ENCODE peak calls at places on chromosome 14, in nine cellular contexts. U, K, H, O, Z, X, N, L and E are unnamed samples.

GRCh38 chr14:52355016-52355430 is 40.9 kb downstream of the PTGER2 start:
- DNase-seq in U (no peak), K (no peak), H (no peak), O (no peak), Z (no peak), X (peak; percentile 44), N (no peak), L (peak; percentile 95), E (no peak)

GRCh38 chr14:70882771-70883492 is 24.3 kb upstream of the PCNX1 start:
- DNase-seq in U (no peak), K (peak; percentile 6), H (no peak), O (no peak), Z (no peak), X (no peak), N (peak; percentile 70), L (peak; percentile 66), E (no peak)

GRCh38 chr14:79831198-79831890 is 380.0 kb downstream of the DIO2 start:
- DNase-seq in U (no peak), K (no peak), H (no peak), O (no peak), Z (no peak), X (no peak), N (no peak), L (peak; percentile 86), E (no peak)

GRCh38 chr14:21749306-21749868 is 75.8 kb upstream of the OR4E1 start:
- DNase-seq in U (no peak), K (no peak), H (no peak), O (no peak), Z (no peak), X (no peak), N (no peak), L (no peak), E (no peak)

GRCh38 chr14:67395086-67395875 is 16.7 kb downstream of the PLEK2 start:
- DNase-seq in U (no peak), K (no peak), H (no peak), O (no peak), Z (no peak), X (no peak), N (no peak), L (no peak), E (no peak)

GRCh38 chr14:35558680-35559079 is 24.7 kb downstream of the INSM2 start:
- DNase-seq in U (no peak), K (no peak), H (no peak), O (no peak), Z (no peak), X (no peak), N (no peak), L (no peak), E (no peak)

GRCh38 chr14:99194736-99195135 is 77.3 kb downstream of the BCL11B start:
- DNase-seq in U (no peak), K (no peak), H (no peak), O (no peak), Z (no peak), X (no peak), N (no peak), L (no peak), E (no peak)

GRCh38 chr14:31426663-31427062 is 6.3 kb upstream of the HEATR5A start:
- DNase-seq in U (no peak), K (no peak), H (no peak), O (no peak), Z (no peak), X (no peak), N (no peak), L (no peak), E (no peak)

GRCh38 chr14:75051556-75051899 is 261 bp upstream of the MLH3 start:
- DNase-seq in U (no peak), K (no peak), H (no peak), O (no peak), Z (no peak), X (no peak), N (no peak), L (no peak), E (no peak)

GRCh38 chr14:75053396-75054289 is 2.4 kb upstream of the MLH3 start:
- DNase-seq in U (no peak), K (no peak), H (no peak), O (no peak), Z (no peak), X (no peak), N (no peak), L (no peak), E (no peak)

GRCh38 chr14:75049731-75050201 is 1.5 kb downstream of the MLH3 start:
- DNase-seq in U (no peak), K (no peak), H (no peak), O (no peak), Z (no peak), X (no peak), N (no peak), L (no peak), E (no peak)

GRCh38 chr14:75049136-75049535 is 2.1 kb downstream of the MLH3 start:
- DNase-seq in U (no peak), K (no peak), H (no peak), O (no peak), Z (no peak), X (no peak), N (no peak), L (no peak), E (no peak)

DNA sequence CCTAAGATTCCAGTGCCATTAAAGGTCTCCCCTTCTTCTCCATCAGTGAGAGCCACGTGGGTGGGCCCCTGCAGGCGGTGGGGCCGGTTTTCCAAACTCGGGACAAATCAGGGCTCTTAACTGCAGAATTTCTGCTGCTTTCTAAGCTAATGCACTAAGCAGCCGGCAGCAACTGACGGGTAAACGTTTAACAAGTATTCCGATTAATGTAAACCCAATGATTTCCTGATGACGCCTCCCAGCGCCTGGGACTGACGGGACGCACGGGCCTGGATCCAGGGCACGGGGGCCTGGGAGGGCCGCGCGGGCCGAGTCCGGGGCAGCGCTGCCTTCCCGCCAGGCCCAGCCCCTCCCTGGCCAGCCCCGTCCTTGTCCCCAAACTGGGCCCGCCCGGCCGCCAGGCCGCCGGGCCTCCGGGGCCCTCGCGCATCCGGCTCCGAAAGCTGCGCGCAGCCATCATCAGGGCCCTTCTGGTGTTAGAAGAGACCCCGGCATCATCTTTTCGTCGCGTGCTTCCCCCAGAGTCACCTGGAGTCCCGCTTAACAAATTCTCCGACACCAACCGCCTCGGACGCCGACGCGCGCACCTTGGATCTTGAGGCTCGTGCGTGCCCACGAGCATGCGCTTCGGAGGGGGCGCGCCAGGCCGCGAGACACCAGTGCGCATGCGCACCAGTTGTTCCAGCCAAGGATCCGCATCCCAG is at the start of gene MLH3:
- DNase-seq in U (peak; percentile 92), K (peak; percentile 88), H (peak; percentile 85), O (peak; percentile 89), Z (peak; percentile 82), X (peak; percentile 93), N (peak; percentile 85), L (peak; percentile 64), E (peak; percentile 91)
- TF ChIP-seq POLR2A in U (no peak), K (peak; percentile 73), H (peak; percentile 37), O (peak; percentile 76), Z (peak; percentile 67), X (peak; percentile 72), N (peak; percentile 68), L (peak; percentile 35), E (peak; percentile 67)

DNA sequence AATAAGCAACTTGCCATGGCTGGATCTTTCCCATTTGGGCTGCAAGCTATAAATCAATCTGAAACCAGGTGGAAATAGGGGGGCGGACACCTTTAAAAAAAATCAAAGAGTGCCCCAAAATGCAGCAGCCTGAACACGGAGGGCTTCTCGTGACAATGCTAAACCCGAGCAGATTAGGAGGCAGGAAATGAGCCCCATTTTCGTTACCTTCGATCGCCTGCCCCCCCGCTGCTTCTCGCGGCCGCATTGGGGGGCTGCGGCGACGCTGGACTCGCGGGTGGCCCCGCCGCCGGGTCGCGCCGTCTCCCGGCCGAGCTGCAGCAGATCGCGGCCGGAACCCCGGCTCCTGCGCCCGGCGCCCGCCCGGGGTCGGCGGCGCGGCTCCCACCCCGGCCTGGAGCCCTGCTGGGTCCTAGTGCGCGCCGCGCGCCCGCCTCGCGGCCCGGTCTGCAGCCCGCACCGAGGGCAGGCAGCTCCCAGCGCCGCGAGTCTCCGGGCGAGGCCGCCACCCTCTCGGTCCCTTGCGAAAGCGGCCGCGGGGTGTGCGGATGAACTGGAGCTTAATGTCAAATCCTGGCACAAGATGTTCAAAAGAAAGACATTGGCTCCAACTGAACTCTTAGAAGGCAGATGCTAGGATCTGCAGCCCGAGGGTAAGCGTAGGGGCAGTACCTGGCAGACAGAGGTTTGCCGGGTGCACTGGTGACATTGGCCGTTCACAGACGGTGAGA is 202.0 kb upstream of the FOXN3 start:
- DNase-seq in U (peak; percentile 76), K (no peak), H (peak; percentile 77), O (peak; percentile 76), Z (peak; percentile 24), X (peak; percentile 14), N (peak; percentile 61), L (peak; percentile 67), E (peak; percentile 74)
- TF ChIP-seq POLR2A in U (no peak), K (no peak), H (peak; percentile 71), O (no peak), Z (peak; percentile 41), X (no peak), N (peak; percentile 65), L (peak; percentile 49), E (peak; percentile 22)

GRCh38 chr14:75175677-75176141 is 703 bp downstream of the TMED10 start:
- DNase-seq in U (no peak), K (no peak), H (no peak), O (no peak), Z (no peak), X (no peak), N (peak; percentile 58), L (peak; percentile 35), E (no peak)

GRCh38 chr14:75181426-75182062 is 5.1 kb upstream of the TMED10 start:
- DNase-seq in U (no peak), K (no peak), H (no peak), O (no peak), Z (no peak), X (no peak), N (no peak), L (no peak), E (no peak)

GRCh38 chr14:75170797-75171196 is 5.6 kb downstream of the TMED10 start:
- DNase-seq in U (no peak), K (no peak), H (no peak), O (no peak), Z (no peak), X (no peak), N (no peak), L (no peak), E (no peak)

GRCh38 chr14:75174066-75174465 is 2.3 kb downstream of the TMED10 start:
- DNase-seq in U (no peak), K (no peak), H (no peak), O (no peak), Z (no peak), X (no peak), N (no peak), L (no peak), E (no peak)

DNA sequence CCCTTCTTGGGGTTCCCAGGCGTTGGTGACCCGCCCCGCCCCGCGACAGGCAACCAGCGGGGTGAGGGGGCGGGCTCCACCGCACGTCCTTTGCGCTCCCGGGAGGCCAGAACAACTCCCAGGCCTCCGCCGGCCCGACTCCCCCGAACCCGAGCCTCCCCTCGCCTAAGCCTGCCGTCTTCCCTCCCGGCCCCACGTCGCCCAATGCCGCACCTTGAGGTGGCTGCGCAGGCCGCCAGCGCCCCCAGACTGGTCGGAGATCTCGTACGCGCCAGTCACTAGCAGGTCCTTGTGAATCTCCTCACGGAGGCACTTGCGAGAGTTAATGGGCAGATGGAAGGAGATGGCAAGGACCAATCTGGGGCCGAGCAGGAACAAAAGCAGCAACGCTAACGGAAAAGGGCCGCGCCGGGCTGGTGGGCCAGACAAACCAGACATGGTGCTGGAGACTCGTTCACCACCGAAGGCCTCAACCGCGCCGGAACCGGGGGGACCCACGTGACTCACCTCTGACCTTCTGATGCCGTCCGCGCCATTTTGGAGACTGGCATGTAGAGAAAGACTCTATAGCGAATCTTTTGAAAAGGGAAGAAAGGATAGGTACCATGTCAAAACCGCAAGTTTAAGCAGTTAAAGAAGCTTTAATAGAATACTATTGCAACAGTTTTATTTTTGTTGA is at the start of gene TMED10:
- DNase-seq in U (peak; percentile 96), K (peak; percentile 87), H (peak; percentile 94), O (peak; percentile 93), Z (peak; percentile 89), X (peak; percentile 94), N (peak; percentile 90), L (peak; percentile 85), E (peak; percentile 95)
- TF ChIP-seq POLR2A in U (peak; percentile 67), K (peak; percentile 85), H (peak; percentile 76), O (peak; percentile 78), Z (peak; percentile 74), X (peak; percentile 41), N (peak; percentile 65), L (peak; percentile 82), E (peak; percentile 77)

DNA sequence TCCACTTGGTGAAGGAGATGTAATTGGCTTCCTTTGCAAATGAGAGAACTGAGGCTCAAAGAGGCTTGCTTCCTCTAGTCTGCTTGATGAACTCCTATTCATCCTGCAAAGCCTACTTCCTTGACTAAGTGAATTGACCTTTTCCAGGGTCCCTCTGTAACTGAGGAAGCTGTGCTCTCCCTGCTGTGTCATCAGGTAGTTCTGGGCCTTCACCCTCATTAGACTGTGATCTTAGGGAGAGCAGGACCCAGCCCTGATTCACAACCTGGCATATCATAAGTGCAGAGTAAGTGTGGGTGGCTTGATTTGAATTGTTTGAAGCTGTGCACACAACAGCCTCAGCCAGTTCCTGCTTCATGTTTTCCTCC is 16.3 kb downstream of the ASB2 start:
- DNase-seq in U (no peak), K (no peak), H (no peak), O (no peak), Z (no peak), X (no peak), N (no peak), L (peak; percentile 4), E (no peak)
- TF ChIP-seq POLR2A in U (no peak), K (no peak), H (no peak), O (no peak), Z (no peak), X (no peak), N (no peak), L (no peak), E (no peak)